ENCODE peak calls at places on chromosomes 16 and 17, in nine cellular contexts. T is lung, N is A549, G is Peyer's patch, K is body of pancreas, L is endodermal cell, P is transverse colon, J is mucosa of descending colon, W is neural progenitor cell. B is an unnamed sample. For H3K4me1, the result is how much of the 10 kb centered on the place peaks cover.

GRCh38 chr16:67514382-67514828 is 14.2 kb upstream of the RIPOR1 start:
- DNase-seq in T (peak), N (peak), G (peak), K (peak), L (peak), P (peak), J (peak), W (peak), B (peak)

GRCh38 chr16:19071811-19072777 is 4.7 kb downstream of the COQ7 start:
- DNase-seq in T (peak), N (peak), G (peak), K (peak), L (peak), P (peak), J (no peak), W (peak), B (peak)

GRCh38 chr16:14087590-14088154 is 16.6 kb downstream of the MRTFB start:
- DNase-seq in T (no peak), N (no peak), G (no peak), K (no peak), L (no peak), P (no peak), J (no peak), W (no peak), B (no peak)

GRCh38 chr17:8142887-8143580 is 9.2 kb downstream of the PER1 start:
- DNase-seq in T (no peak), N (no peak), G (no peak), K (peak), L (peak), P (no peak), J (peak), W (no peak), B (no peak)

GRCh38 chr16:53052519-53053501 is at the start of gene CHD9NB:
- DNase-seq in T (peak), N (peak), G (peak), K (peak), L (peak), P (peak), J (no peak), W (no peak), B (peak)

GRCh38 chr17:50190278-50191069 is 11.0 kb downstream of the COL1A1 start:
- DNase-seq in T (no peak), N (no peak), G (no peak), K (no peak), L (no peak), P (no peak), J (peak), W (no peak), B (no peak)

GRCh38 chr17:70137451-70138230 is 31.7 kb upstream of the KCNJ2 start:
- DNase-seq in T (peak), N (peak), G (no peak), K (peak), L (peak), P (peak), J (no peak), W (no peak), B (no peak)

GRCh38 chr16:80203821-80204220 is 337.0 kb upstream of the DYNLRB2 start:
- DNase-seq in T (no peak), N (no peak), G (no peak), K (no peak), L (no peak), P (no peak), J (no peak), W (no peak), B (no peak)

GRCh38 chr17:44900894-44901293 is 1.6 kb upstream of the EFTUD2 start:
- DNase-seq in T (no peak), N (peak), G (no peak), K (no peak), L (no peak), P (no peak), J (no peak), W (no peak), B (no peak)

GRCh38 chr17:70622382-70623260 is 453.3 kb downstream of the KCNJ2 start:
- DNase-seq in T (peak), N (peak), G (peak), K (peak), L (peak), P (peak), J (no peak), W (peak), B (no peak)

GRCh38 chr16:89315791-89316581 is 98.5 kb downstream of the ZNF778 start:
- DNase-seq in T (peak), N (peak), G (peak), K (no peak), L (no peak), P (peak), J (peak), W (no peak), B (no peak)

GRCh38 chr17:9470171-9470570 is 105.4 kb downstream of the STX8 start:
- DNase-seq in T (no peak), N (no peak), G (no peak), K (no peak), L (no peak), P (no peak), J (no peak), W (no peak), B (no peak)

GRCh38 chr16:69796285-69797118 is 34.4 kb downstream of the WWP2 start:
- DNase-seq in T (peak), N (peak), G (no peak), K (peak), L (peak), P (peak), J (no peak), W (peak), B (no peak)

GRCh38 chr17:17061516-17061915 is 19.3 kb downstream of the MPRIP start:
- DNase-seq in T (no peak), N (no peak), G (no peak), K (no peak), L (no peak), P (no peak), J (no peak), W (no peak), B (no peak)

GRCh38 chr17:74371653-74372147 is 4.4 kb downstream of the GPR142 start:
- DNase-seq in T (no peak), N (no peak), G (no peak), K (no peak), L (no peak), P (no peak), J (no peak), W (no peak), B (no peak)

GRCh38 chr16:79848739-79849518 is 248.4 kb upstream of the MAF start:
- DNase-seq in T (no peak), N (no peak), G (no peak), K (no peak), L (no peak), P (no peak), J (no peak), W (no peak), B (peak)

GRCh38 chr16:75860654-75861053 is 134.4 kb upstream of the CPHXL start:
- DNase-seq in T (no peak), N (no peak), G (no peak), K (no peak), L (peak), P (no peak), J (no peak), W (peak), B (no peak)

GRCh38 chr17:17783825-17784598 is 52.8 kb downstream of the SREBF1 start:
- DNase-seq in T (peak), N (no peak), G (no peak), K (peak), L (peak), P (peak), J (peak), W (peak), B (no peak)

GRCh38 chr17:82611140-82612058 is 36.8 kb downstream of the WDR45B start:
- DNase-seq in T (no peak), N (no peak), G (no peak), K (no peak), L (peak), P (no peak), J (no peak), W (no peak), B (no peak)

GRCh38 chr16:57036315-57036714 is 47.0 kb downstream of the NLRC5 start:
- DNase-seq in T (no peak), N (no peak), G (no peak), K (no peak), L (no peak), P (no peak), J (no peak), W (no peak), B (no peak)

GRCh38 chr16:19776565-19776964 is 58.5 kb downstream of the IQCK start:
- DNase-seq in T (no peak), N (no peak), G (no peak), K (no peak), L (no peak), P (no peak), J (no peak), W (no peak), B (no peak)

GRCh38 chr17:2282297-2282873 is 21.2 kb downstream of the SMG6 start:
- DNase-seq in T (no peak), N (peak), G (no peak), K (no peak), L (peak), P (no peak), J (no peak), W (peak), B (no peak)

GRCh38 chr16:49463529-49463928 is 89.9 kb downstream of the C16orf78 start:
- DNase-seq in T (no peak), N (no peak), G (no peak), K (no peak), L (peak), P (peak), J (no peak), W (peak), B (no peak)

DNA sequence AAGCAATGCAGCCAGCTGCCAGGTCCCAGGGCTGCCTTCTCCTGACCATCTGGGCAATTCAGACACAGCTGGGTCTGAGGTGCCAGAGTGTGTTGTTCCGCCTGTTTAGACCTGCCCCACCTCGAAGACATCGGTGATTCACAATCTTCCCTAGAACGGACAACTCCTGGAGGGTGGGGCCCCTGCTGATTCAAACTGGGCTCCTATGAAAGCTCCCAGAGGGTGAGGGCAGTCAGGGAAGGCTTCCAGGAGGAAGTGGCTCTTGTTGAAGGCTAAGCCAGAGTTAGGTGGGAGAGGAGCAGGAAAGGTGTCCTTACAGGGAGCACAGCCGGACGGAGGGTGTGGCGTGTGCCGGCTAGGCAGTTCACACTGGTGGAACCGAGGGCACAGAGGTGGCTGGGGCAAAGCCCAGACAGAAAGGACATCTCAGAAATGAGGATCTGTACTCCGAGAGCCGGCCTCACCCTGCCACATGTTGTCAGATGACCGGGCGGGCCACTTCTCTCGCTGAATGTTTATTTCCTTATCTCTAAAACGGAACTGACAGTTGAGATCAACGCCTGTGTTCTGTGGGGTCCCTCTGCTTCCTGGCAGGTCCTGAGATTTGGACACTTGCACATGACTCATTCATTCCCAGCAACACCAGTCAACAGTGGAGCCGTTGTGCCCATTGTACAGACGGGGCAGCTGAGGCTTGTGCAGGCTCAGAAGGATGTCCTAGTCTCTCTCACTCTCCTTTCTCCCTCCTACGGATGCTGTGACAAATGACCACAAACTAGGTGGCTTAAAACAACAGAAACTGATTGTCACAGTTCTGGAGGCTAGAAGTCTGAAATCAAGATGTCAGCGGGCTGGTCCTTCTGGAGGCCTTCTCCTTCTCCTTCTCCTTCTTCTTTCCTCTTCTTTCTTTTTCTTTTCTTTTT is 26.9 kb upstream of the LITAF start:
- DNase-seq in T (peak), N (no peak), G (peak), K (no peak), L (no peak), P (peak), J (peak), W (no peak), B (no peak)
- H3K4me3 ChIP-seq in T (no peak), N (no peak), G (no peak), K (no peak), L (no peak), P (no peak), J (no peak), W (no peak), B (no peak)

DNA sequence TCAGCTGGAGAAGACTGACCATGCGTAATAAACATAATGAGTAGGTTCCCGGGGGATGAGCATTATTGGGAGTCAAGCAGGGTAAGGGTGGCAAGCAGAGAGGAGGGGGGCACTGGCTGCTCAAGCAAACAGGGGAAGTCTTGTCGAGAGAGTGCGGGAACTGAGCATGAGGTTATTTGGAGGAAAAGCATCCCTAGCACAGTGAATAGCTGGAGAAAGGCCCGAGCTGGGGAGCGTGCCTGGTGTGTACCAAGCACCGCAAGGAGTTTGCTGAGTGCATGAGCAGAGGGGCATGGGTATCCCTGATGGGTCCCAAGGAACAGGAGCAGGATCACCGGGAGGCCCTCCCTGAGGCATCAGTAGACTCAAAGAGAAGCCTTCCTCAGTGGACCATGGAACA is 17.2 kb downstream of the CYTH1 start:
- DNase-seq in T (no peak), N (no peak), G (no peak), K (no peak), L (no peak), P (no peak), J (no peak), W (no peak), B (no peak)
- H3K4me1 ChIP-seq in T (under half), N (under half), G (under half), K (under half), L (under half), P (under half), J (under half), W (under half), B (under half)

GRCh38 chr17:3692346-3692745 is 3.6 kb downstream of the P2RX5 start:
- DNase-seq in T (no peak), N (no peak), G (no peak), K (no peak), L (peak), P (no peak), J (peak), W (no peak), B (no peak)
- TF ChIP-seq CTCF in T (no peak), N (no peak), G (no peak), K (no peak), L (peak), P (no peak), J (no peak), W (peak), B (no peak)

DNA sequence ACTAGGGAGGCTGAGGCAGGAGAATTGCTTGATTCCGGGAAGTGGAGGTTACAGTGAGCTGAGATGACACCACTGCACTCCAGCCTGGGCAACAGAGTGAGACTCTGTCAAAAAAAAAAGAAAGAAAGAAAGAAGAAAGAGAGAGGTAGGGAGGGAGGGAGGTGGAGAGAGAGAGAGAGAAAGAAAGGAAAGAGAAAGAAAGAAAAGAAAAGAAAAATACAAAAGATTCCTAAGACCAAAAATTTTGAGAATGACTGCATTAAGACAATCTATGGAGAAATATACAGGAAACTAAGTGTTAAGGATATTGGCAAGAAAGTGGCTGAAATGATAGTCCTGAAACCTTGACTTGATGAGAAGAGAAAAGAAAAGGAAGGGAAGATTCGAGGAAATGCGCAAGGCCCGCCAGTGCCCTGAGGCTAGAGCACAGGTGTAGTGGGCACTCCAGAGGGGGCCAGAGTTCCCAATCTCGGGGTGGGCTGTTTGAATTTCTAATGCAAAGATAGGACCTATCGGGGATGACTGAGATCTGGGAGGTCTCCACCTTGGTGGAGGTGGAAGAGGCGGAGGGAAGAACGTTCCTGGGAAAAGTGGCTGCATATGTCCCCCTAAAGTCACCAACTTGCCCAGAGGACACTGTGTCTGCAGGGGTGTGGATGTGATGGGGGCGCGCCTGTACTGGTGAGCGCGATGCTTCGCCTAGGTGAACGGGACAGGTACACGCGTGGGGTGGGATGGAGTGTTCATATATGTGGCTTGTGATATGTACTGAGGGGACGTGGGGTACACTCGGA is 654 bp upstream of the SCNN1B start:
- DNase-seq in T (no peak), N (no peak), G (no peak), K (no peak), L (no peak), P (no peak), J (no peak), W (no peak), B (no peak)
- H3K4me3 ChIP-seq in T (peak), N (peak), G (no peak), K (no peak), L (peak), P (peak), J (no peak), W (peak), B (peak)

GRCh38 chr17:42273474-42274272 is 2.5 kb downstream of the STAT5B start:
- DNase-seq in T (no peak), N (no peak), G (no peak), K (no peak), L (no peak), P (no peak), J (no peak), W (no peak), B (no peak)

GRCh38 chr17:42274812-42275526 is 1.2 kb downstream of the STAT5B start:
- DNase-seq in T (no peak), N (no peak), G (no peak), K (no peak), L (no peak), P (no peak), J (no peak), W (no peak), B (no peak)

GRCh38 chr17:42275527-42276358 is 448 bp downstream of the STAT5B start:
- DNase-seq in T (no peak), N (no peak), G (no peak), K (no peak), L (peak), P (peak), J (no peak), W (peak), B (peak)

GRCh38 chr17:42272576-42272975 is 3.6 kb downstream of the STAT5B start:
- DNase-seq in T (no peak), N (no peak), G (no peak), K (no peak), L (no peak), P (no peak), J (no peak), W (no peak), B (no peak)

GRCh38 chr17:42274273-42274542 is 2.0 kb downstream of the STAT5B start:
- DNase-seq in T (no peak), N (no peak), G (no peak), K (no peak), L (no peak), P (no peak), J (no peak), W (no peak), B (no peak)
- H3K4me1 ChIP-seq in T (under half), N (under half), G (under half), K (under half), L (under half), P (under half), J (under half), W (under half), B (under half)

GRCh38 chr17:40949406-40949805 is 12.0 kb upstream of the KRT23 start:
- DNase-seq in T (no peak), N (no peak), G (no peak), K (no peak), L (no peak), P (no peak), J (no peak), W (peak), B (no peak)
- TF ChIP-seq CTCF in T (no peak), N (no peak), G (no peak), K (no peak), L (no peak), P (no peak), J (no peak), W (no peak), B (no peak)

GRCh38 chr16:74721716-74722115 is 21.1 kb upstream of the MLKL start:
- DNase-seq in T (no peak), N (no peak), G (peak), K (no peak), L (no peak), P (no peak), J (no peak), W (no peak), B (no peak)
- H3K4me3 ChIP-seq in T (no peak), N (no peak), G (no peak), K (no peak), L (no peak), P (no peak), J (no peak), W (no peak), B (no peak)

GRCh38 chr17:75820411-75821080 is 23.7 kb downstream of the UNC13D start:
- DNase-seq in T (no peak), N (no peak), G (no peak), K (no peak), L (no peak), P (no peak), J (no peak), W (no peak), B (no peak)

GRCh38 chr17:75822119-75822799 is 21.9 kb downstream of the UNC13D start:
- DNase-seq in T (peak), N (no peak), G (peak), K (peak), L (no peak), P (peak), J (no peak), W (no peak), B (peak)

GRCh38 chr17:75819723-75820410 is 24.3 kb downstream of the UNC13D start:
- DNase-seq in T (no peak), N (no peak), G (no peak), K (no peak), L (no peak), P (no peak), J (peak), W (no peak), B (no peak)

GRCh38 chr17:75822800-75823166 is 21.4 kb downstream of the UNC13D start:
- DNase-seq in T (no peak), N (no peak), G (no peak), K (no peak), L (no peak), P (no peak), J (no peak), W (no peak), B (no peak)

DNA sequence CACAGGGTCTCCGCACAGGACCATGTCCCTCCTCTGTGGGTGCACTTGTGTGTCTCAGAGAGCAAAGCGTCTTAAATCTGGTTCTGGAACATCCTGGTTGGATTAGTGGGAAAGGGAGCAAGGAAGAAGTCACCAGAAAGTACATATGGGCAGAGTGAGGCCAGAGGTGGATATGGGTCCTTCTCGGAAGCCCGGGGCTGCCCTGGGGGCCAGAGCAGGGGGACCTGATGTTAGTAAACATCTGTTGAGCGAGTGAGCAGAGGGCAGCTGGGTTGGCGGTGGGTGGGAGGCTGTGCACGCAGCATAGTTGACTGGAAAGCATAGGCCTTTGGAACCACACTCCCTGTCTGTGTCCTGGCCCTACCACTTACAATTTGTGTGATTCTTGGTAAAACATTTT is 22.7 kb downstream of the UNC13D start:
- DNase-seq in T (no peak), N (no peak), G (no peak), K (no peak), L (no peak), P (no peak), J (no peak), W (no peak), B (no peak)
- H3K4me1 ChIP-seq in T (under half), N (under half), G (under half), K (under half), L (under half), P (under half), J (under half), W (under half), B (under half)